ENCODE peak calls at places on chromosomes 7 and 10, in six cellular contexts. One of them, this sample, is unnamed.

GRCh38 chr10:120765241-120765803 is 85.8 kb upstream of the WDR11 start:
- DNase-seq in gastrocnemius medialis: no peak
- DNase-seq in omental fat pad: no peak
- DNase-seq in kidney: no peak
- DNase-seq in spleen: no peak
- DNase-seq in ascending aorta: no peak
- DNase-seq in this sample: no peak

GRCh38 chr7:41711283-41712064 is 8.6 kb upstream of the INHBA start:
- DNase-seq in gastrocnemius medialis: no peak
- DNase-seq in omental fat pad: no peak
- DNase-seq in kidney: no peak
- DNase-seq in spleen: no peak
- DNase-seq in ascending aorta: no peak
- DNase-seq in this sample: no peak

GRCh38 chr7:123923599-123923998 is 1.4 kb upstream of the SPAM1 start:
- DNase-seq in gastrocnemius medialis: no peak
- DNase-seq in omental fat pad: no peak
- DNase-seq in kidney: no peak
- DNase-seq in spleen: no peak
- DNase-seq in ascending aorta: no peak
- DNase-seq in this sample: no peak

GRCh38 chr7:148590533-148590932 is at the start of gene C7orf33:
- DNase-seq in gastrocnemius medialis: no peak
- DNase-seq in omental fat pad: no peak
- DNase-seq in kidney: no peak
- DNase-seq in spleen: no peak
- DNase-seq in ascending aorta: no peak
- DNase-seq in this sample: no peak

GRCh38 chr10:48377751-48378585 is 71.5 kb downstream of the MAPK8 start:
- DNase-seq in gastrocnemius medialis: no peak
- DNase-seq in omental fat pad: no peak
- DNase-seq in kidney: no peak
- DNase-seq in spleen: no peak
- DNase-seq in ascending aorta: no peak
- DNase-seq in this sample: no peak

GRCh38 chr10:32379314-32379949 is 32.5 kb upstream of the EPC1 start:
- DNase-seq in gastrocnemius medialis: no peak
- DNase-seq in omental fat pad: no peak
- DNase-seq in kidney: no peak
- DNase-seq in spleen: no peak
- DNase-seq in ascending aorta: no peak
- DNase-seq in this sample: peak; percentile 30

GRCh38 chr7:118041336-118041878 is 142.6 kb upstream of the LSM8 start:
- DNase-seq in gastrocnemius medialis: no peak
- DNase-seq in omental fat pad: no peak
- DNase-seq in kidney: no peak
- DNase-seq in spleen: no peak
- DNase-seq in ascending aorta: no peak
- DNase-seq in this sample: no peak

GRCh38 chr7:100745184-100745583 is 11.8 kb downstream of the ZAN start:
- DNase-seq in gastrocnemius medialis: peak; percentile 15
- DNase-seq in omental fat pad: no peak
- DNase-seq in kidney: no peak
- DNase-seq in spleen: peak; percentile 82
- DNase-seq in ascending aorta: no peak
- DNase-seq in this sample: no peak

GRCh38 chr10:51950371-51950995 is 251.1 kb upstream of the CSTF2T start:
- DNase-seq in gastrocnemius medialis: peak; percentile 44
- DNase-seq in omental fat pad: no peak
- DNase-seq in kidney: peak; percentile 54
- DNase-seq in spleen: no peak
- DNase-seq in ascending aorta: no peak
- DNase-seq in this sample: no peak

GRCh38 chr7:79453266-79453557 is 255 bp downstream of the MAGI2 start:
- DNase-seq in gastrocnemius medialis: no peak
- DNase-seq in omental fat pad: no peak
- DNase-seq in kidney: no peak
- DNase-seq in spleen: no peak
- DNase-seq in ascending aorta: no peak
- DNase-seq in this sample: no peak

GRCh38 chr7:145169908-145170307 is 334.1 kb upstream of the TPK1 start:
- DNase-seq in gastrocnemius medialis: no peak
- DNase-seq in omental fat pad: no peak
- DNase-seq in kidney: no peak
- DNase-seq in spleen: no peak
- DNase-seq in ascending aorta: no peak
- DNase-seq in this sample: no peak
- TF ChIP-seq CTCF in gastrocnemius medialis: no peak
- TF ChIP-seq CTCF in omental fat pad: no peak
- TF ChIP-seq CTCF in kidney: no peak
- TF ChIP-seq CTCF in spleen: no peak
- TF ChIP-seq CTCF in ascending aorta: no peak
- TF ChIP-seq CTCF in this sample: no peak

GRCh38 chr7:106111671-106112117 is 418 bp downstream of the SYPL1 start:
- DNase-seq in gastrocnemius medialis: peak; percentile 83
- DNase-seq in omental fat pad: no peak
- DNase-seq in kidney: peak; percentile 93
- DNase-seq in spleen: peak; percentile 94
- DNase-seq in ascending aorta: no peak
- DNase-seq in this sample: peak; percentile 92
- TF ChIP-seq CTCF in gastrocnemius medialis: no peak
- TF ChIP-seq CTCF in omental fat pad: no peak
- TF ChIP-seq CTCF in kidney: no peak
- TF ChIP-seq CTCF in spleen: no peak
- TF ChIP-seq CTCF in ascending aorta: no peak
- TF ChIP-seq CTCF in this sample: no peak

DNA sequence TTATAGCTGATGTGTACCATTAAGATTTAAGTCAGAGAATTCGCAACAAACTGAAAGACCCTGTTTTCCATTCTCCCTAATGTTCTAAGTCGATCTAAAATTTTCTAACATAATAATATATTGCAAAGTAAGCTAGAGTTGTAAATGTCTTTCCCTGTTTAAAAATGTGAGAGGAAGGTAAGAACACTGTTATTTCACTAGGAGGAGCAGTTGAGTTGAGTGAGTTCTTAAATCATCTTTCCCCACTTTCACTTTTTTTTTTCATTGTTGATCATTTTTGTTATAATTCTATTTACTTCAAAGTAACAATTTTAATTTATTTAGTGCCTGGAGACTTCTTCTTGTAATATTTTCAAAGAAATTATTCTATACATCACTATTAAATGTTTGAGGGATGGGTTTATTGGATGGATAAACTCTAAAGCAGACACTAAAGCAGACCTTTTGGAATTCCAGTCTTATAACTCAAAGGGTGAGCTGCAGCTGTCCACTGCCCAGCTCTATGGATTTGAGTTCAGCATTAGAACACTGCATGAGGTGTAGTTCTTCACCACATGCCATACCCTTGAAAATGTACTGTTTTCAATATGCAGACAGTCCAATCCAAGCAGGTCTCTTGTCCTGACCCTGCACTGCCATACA is 181.3 kb upstream of the FZD1 start:
- DNase-seq in gastrocnemius medialis: no peak
- DNase-seq in omental fat pad: no peak
- DNase-seq in kidney: no peak
- DNase-seq in spleen: no peak
- DNase-seq in ascending aorta: no peak
- DNase-seq in this sample: no peak
- TF ChIP-seq CTCF in gastrocnemius medialis: no peak
- TF ChIP-seq CTCF in omental fat pad: no peak
- TF ChIP-seq CTCF in kidney: peak; percentile 54
- TF ChIP-seq CTCF in spleen: no peak
- TF ChIP-seq CTCF in ascending aorta: peak; percentile 59
- TF ChIP-seq CTCF in this sample: no peak

GRCh38 chr7:158355456-158356065 is 232.1 kb downstream of the PTPRN2 start:
- DNase-seq in gastrocnemius medialis: no peak
- DNase-seq in omental fat pad: no peak
- DNase-seq in kidney: peak; percentile 11
- DNase-seq in spleen: peak; percentile 61
- DNase-seq in ascending aorta: no peak
- DNase-seq in this sample: no peak
- TF ChIP-seq CTCF in gastrocnemius medialis: no peak
- TF ChIP-seq CTCF in omental fat pad: no peak
- TF ChIP-seq CTCF in kidney: no peak
- TF ChIP-seq CTCF in spleen: no peak
- TF ChIP-seq CTCF in ascending aorta: no peak
- TF ChIP-seq CTCF in this sample: no peak

DNA sequence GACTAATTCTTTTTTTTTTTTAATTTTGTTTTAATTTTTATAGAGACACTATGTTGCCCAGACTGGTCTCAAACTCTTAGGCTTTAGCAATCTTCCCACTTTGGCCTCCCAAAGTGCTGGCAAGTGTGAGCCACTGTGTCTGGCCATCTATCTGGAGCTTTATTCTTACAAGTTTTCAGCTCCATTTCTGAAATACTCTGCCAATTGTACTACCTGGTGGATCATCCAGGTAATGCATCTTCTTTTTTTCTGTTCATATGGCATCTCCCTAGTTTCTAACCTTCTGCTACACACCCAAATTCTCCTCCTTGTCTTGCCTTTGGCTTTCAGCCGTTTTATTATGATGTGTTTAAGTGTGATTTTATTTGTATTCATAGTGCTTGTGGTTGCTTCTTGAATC is 40.2 kb downstream of the ZNF365 start:
- DNase-seq in gastrocnemius medialis: no peak
- DNase-seq in omental fat pad: no peak
- DNase-seq in kidney: no peak
- DNase-seq in spleen: no peak
- DNase-seq in ascending aorta: no peak
- DNase-seq in this sample: no peak
- TF ChIP-seq CTCF in gastrocnemius medialis: no peak
- TF ChIP-seq CTCF in omental fat pad: no peak
- TF ChIP-seq CTCF in kidney: no peak
- TF ChIP-seq CTCF in spleen: no peak
- TF ChIP-seq CTCF in ascending aorta: no peak
- TF ChIP-seq CTCF in this sample: no peak